ENCODE peak calls at places on chromosomes 4 and X, in four cellular contexts. O is fibroblast of lung, M is GM13976, H is coronary artery. C is an unnamed sample.

GRCh38 chr4:98720871-98721480 is 62.6 kb upstream of the TSPAN5 start:
- DNase-seq in O (peak; percentile 58), M (no peak), H (no peak), C (no peak)

GRCh38 chrX:133987188-133987587 is 1.8 kb upstream of the GPC3 start:
- DNase-seq in O (no peak), M (no peak), H (no peak), C (no peak)

GRCh38 chrX:74420194-74421035 is 878 bp upstream of the SLC16A2 start:
- DNase-seq in O (peak; percentile 70), M (no peak), H (peak; percentile 88), C (peak; percentile 20)

GRCh38 chrX:3811331-3812311 is 98.2 kb upstream of the PRKX start:
- DNase-seq in O (peak; percentile 39), M (peak; percentile 64), H (no peak), C (peak; percentile 38)

GRCh38 chrX:13067842-13068241 is 23.4 kb upstream of the FAM9C start:
- DNase-seq in O (no peak), M (no peak), H (no peak), C (no peak)

GRCh38 chrX:5409106-5409505 is 819.6 kb downstream of the NLGN4X start:
- DNase-seq in O (no peak), M (no peak), H (no peak), C (no peak)

GRCh38 chrX:7132335-7133035 is 15.0 kb upstream of the STS start:
- DNase-seq in O (peak; percentile 79), M (no peak), H (no peak), C (peak; percentile 16)

GRCh38 chr4:118327554-118328241 is 25.1 kb downstream of the PRSS12 start:
- DNase-seq in O (no peak), M (no peak), H (no peak), C (no peak)

GRCh38 chr4:153748378-153748777 is 11.4 kb downstream of the RNF175 start:
- DNase-seq in O (peak; percentile 79), M (no peak), H (no peak), C (no peak)

GRCh38 chr4:102299708-102300107 is 45.6 kb downstream of the SLC39A8 start:
- DNase-seq in O (peak; percentile 64), M (peak; percentile 2), H (no peak), C (peak; percentile 48)

GRCh38 chr4:9963328-9963727 is 58.0 kb downstream of the SLC2A9 start:
- DNase-seq in O (no peak), M (no peak), H (no peak), C (no peak)

GRCh38 chr4:142043509-142043908 is 407.1 kb downstream of the IL15 start:
- DNase-seq in O (peak; percentile 69), M (no peak), H (no peak), C (no peak)

GRCh38 chr4:159240690-159241089 is 137.8 kb downstream of the RAPGEF2 start:
- DNase-seq in O (no peak), M (no peak), H (no peak), C (no peak)

GRCh38 chr4:76640252-76640925 is 205.4 kb downstream of the SHROOM3 start:
- DNase-seq in O (no peak), M (no peak), H (no peak), C (no peak)

GRCh38 chrX:116317409-116317808 is 119.0 kb upstream of the SLC6A14 start:
- DNase-seq in O (peak; percentile 72), M (no peak), H (no peak), C (no peak)

GRCh38 chrX:131746491-131746968 is 202.7 kb downstream of the OR13H1 start:
- DNase-seq in O (peak; percentile 67), M (peak; percentile 17), H (peak; percentile 88), C (no peak)

GRCh38 chr4:186016796-186017195 is 52.2 kb upstream of the TLR3 start:
- DNase-seq in O (no peak), M (no peak), H (no peak), C (no peak)

GRCh38 chr4:38413524-38414341 is 250.3 kb upstream of the KLF3 start:
- DNase-seq in O (no peak), M (no peak), H (no peak), C (no peak)

GRCh38 chrX:139203681-139204575 is 326.6 kb upstream of the F9 start:
- DNase-seq in O (peak; percentile 37), M (peak; percentile 28), H (no peak), C (peak; percentile 18)

GRCh38 chr4:122469457-122469856 is 12.9 kb upstream of the IL2 start:
- DNase-seq in O (no peak), M (no peak), H (no peak), C (no peak)

GRCh38 chrX:68894513-68895338 is 65.9 kb downstream of the EFNB1 start:
- DNase-seq in O (peak; percentile 72), M (no peak), H (no peak), C (no peak)

GRCh38 chr4:125679989-125680388 is 365.2 kb downstream of the FAT4 start:
- DNase-seq in O (no peak), M (no peak), H (no peak), C (no peak)

GRCh38 chr4:57270350-57270749 is 160.2 kb upstream of the IGFBP7 start:
- DNase-seq in O (no peak), M (no peak), H (no peak), C (no peak)

GRCh38 chrX:139823806-139824205 is 109.0 kb downstream of the ATP11C start:
- DNase-seq in O (peak; percentile 41), M (no peak), H (no peak), C (no peak)

GRCh38 chr4:77576351-77576750 is 29.3 kb upstream of the CXCL13 start:
- DNase-seq in O (peak; percentile 38), M (no peak), H (no peak), C (no peak)

GRCh38 chrX:40090050-40090804 is 7.5 kb downstream of the BCOR start:
- DNase-seq in O (no peak), M (no peak), H (no peak), C (peak; percentile 24)

GRCh38 chr4:71093745-71094144 is 100.3 kb downstream of the DCK start:
- DNase-seq in O (no peak), M (no peak), H (no peak), C (no peak)

GRCh38 chrX:48667504-48667903 is 16.1 kb upstream of the WAS start:
- DNase-seq in O (no peak), M (no peak), H (no peak), C (no peak)

GRCh38 chrX:38279188-38279587 is 48.1 kb downstream of the RPGR start:
- DNase-seq in O (no peak), M (no peak), H (no peak), C (no peak)

GRCh38 chrX:54194982-54195588 is 12.0 kb upstream of the FAM120C start:
- DNase-seq in O (no peak), M (no peak), H (no peak), C (no peak)

GRCh38 chrX:40975951-40976350 is 109.3 kb upstream of the USP9X start:
- DNase-seq in O (no peak), M (no peak), H (no peak), C (no peak)

GRCh38 chr4:26355392-26356052 is 34.7 kb downstream of the RBPJ start:
- DNase-seq in O (no peak), M (no peak), H (no peak), C (no peak)

GRCh38 chr4:132557660-132558059 is 591.4 kb upstream of the PCDH10 start:
- DNase-seq in O (no peak), M (no peak), H (no peak), C (no peak)
- TF ChIP-seq CTCF in O (peak; percentile 7), M (no peak), H (no peak), C (no peak)

GRCh38 chrX:154914052-154914451 is 27.9 kb downstream of the F8A1 start:
- DNase-seq in O (no peak), M (no peak), H (no peak), C (no peak)

DNA sequence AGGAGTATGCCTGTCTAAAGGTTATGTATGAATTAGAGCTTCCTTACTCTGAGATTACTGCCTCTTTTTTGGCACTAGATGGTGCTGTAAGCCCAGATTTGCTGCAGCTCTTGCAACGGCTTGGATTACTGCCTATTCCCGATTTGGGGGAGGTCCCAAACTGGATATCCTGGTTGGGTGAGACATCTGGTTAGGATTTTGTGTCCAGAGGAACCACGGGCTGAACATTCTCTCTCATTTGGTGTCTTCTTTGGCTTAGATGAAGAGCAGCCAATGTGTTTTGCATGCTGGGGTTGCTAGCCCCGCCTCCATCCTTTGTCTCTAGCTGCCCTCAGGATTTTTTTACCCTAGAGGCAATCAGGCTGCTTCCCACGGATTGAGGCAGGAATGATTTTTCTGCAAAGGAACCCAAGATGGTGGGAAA is 31.9 kb downstream of the F8A1 start:
- DNase-seq in O (peak; percentile 78), M (peak; percentile 36), H (no peak), C (peak; percentile 32)
- TF ChIP-seq CTCF in O (peak; percentile 62), M (peak; percentile 44), H (no peak), C (peak; percentile 60)

DNA sequence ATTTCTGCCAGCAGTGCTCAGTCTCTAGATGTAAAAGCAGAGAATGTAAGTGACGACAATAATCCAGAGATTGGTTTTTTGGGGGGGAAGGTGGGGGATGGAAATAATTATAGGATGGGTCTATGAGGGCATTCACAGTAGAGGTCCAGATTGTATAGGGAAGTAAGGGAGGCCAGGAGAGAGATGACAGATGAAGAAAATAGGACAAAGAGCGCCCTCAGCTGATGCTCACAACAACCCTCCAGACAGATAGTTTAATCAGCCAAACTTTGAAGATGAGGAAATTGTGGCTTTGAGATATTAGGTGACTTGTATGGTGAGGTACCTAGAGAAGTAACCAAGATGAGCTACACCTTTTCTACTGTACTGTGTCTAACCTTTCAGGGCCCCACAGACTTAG is 137.9 kb downstream of the MAGEB17 start:
- DNase-seq in O (no peak), M (no peak), H (no peak), C (no peak)
- TF ChIP-seq CTCF in O (no peak), M (no peak), H (no peak), C (no peak)

GRCh38 chrX:23637187-23637586 is 30.1 kb upstream of the PRDX4 start:
- DNase-seq in O (no peak), M (peak; percentile 25), H (no peak), C (no peak)

GRCh38 chrX:23631136-23631535 is 36.2 kb upstream of the PRDX4 start:
- DNase-seq in O (peak; percentile 43), M (no peak), H (no peak), C (no peak)

GRCh38 chrX:23634181-23634580 is 33.1 kb upstream of the PRDX4 start:
- DNase-seq in O (no peak), M (peak; percentile 26), H (no peak), C (peak; percentile 2)
- TF ChIP-seq CTCF in O (peak; percentile 23), M (no peak), H (no peak), C (no peak)

GRCh38 chr4:1249148-1249730 is 309 bp upstream of the CTBP1 start:
- DNase-seq in O (peak; percentile 88), M (peak; percentile 89), H (peak; percentile 83), C (peak; percentile 96)
- TF ChIP-seq CTCF in O (no peak), M (no peak), H (no peak), C (no peak)

DNA sequence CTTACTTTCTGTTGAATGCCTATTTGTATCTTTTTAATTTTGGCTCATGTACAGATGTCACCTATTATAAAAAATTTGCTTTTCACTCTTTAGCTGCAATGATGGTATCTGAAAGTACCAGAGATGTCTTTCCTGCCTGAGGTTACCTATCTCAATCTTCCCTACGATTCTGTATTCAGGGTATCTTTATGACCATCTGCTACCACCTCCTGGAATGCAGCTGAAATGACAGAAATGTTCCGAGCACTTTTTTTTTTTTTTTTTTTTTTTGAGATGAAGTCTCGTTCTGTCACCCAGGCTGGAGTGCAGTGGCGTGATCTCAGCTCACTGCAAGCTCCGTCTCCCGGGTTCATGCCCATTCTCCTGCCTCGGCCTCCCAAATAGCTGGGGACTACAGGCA is 136.4 kb downstream of the REPS2 start:
- DNase-seq in O (peak; percentile 7), M (no peak), H (no peak), C (no peak)
- TF ChIP-seq CTCF in O (peak; percentile 2), M (no peak), H (no peak), C (no peak)

C was measured in GM20000.